ENCODE peak calls at places on chromosomes 2 and 18, in nine cellular contexts. T is adrenal gland, Q is GM12891, M is T-cell, H is heart right ventricle, F is iPS-NIHi11, O is BJ, B is C1 segment of cervical spinal cord, Y is HCEC 1CT. D is an unnamed sample.

GRCh38 chr2:181240844-181241243 is 216.3 kb upstream of the ITGA4 start:
- DNase-seq in O (no peak), Q (no peak), M (no peak), H (no peak), F (no peak), T (no peak), B (no peak), Y (no peak), D (no peak)

GRCh38 chr2:61853086-61853847 is 593 bp downstream of the FAM161A start:
- DNase-seq in B (peak), M (no peak), H (peak), Y (peak), F (peak), Q (peak), T (peak), O (no peak), D (no peak)

GRCh38 chr2:68878753-68879152 is 7.6 kb upstream of the BMP10 start:
- DNase-seq in Q (no peak), H (no peak), F (no peak), B (no peak), T (no peak), Y (peak), O (no peak), M (no peak), D (no peak)

GRCh38 chr2:162475661-162476060 is 131.7 kb downstream of the GCA start:
- DNase-seq in Y (peak), O (no peak), M (no peak), H (no peak), Q (no peak), T (no peak), B (no peak), F (no peak), D (peak)

GRCh38 chr18:28177828-28178635 is 1.1 kb upstream of the CDH2 start:
- DNase-seq in B (peak), M (no peak), Y (peak), H (peak), F (peak), Q (no peak), T (peak), O (no peak), D (peak)

GRCh38 chr2:27992787-27993747 is 102.5 kb downstream of the BABAM2 start:
- DNase-seq in B (no peak), M (no peak), T (no peak), F (peak), Y (peak), Q (no peak), H (no peak), O (peak), D (no peak)

GRCh38 chr2:171056307-171056706 is 104.4 kb downstream of the TLK1 start:
- DNase-seq in T (no peak), M (no peak), B (no peak), O (peak), Y (peak), H (no peak), F (no peak), Q (no peak), D (no peak)

GRCh38 chr18:36828157-36828629 is 609 bp downstream of the TPGS2 start:
- DNase-seq in Y (peak), B (peak), M (peak), Q (no peak), T (peak), F (peak), H (no peak), O (no peak), D (peak)

D was measured in occipital lobe.